ENCODE peak calls at places on chromosomes 7 and 10, in nine cellular contexts. B is central memory CD8-positive, alpha-beta T cell; M is pancreas; C is CD8-positive, alpha-beta T cell; T is PC-3; R is right lobe of liver; A is upper lobe of right lung; E is activated B cell treated with CpG ODN at 0.5 μM for 24 hours; D is activated naive CD8-positive, alpha-beta T cell treated with anti-CD3 and anti-CD28 coated beads, Interleukin-2, amount 10 ng/mL, durations not matched to agents 7 days and 5 days. L is an unnamed sample.

GRCh38 chr7:12481722-12482121 is 78.1 kb upstream of the VWDE start:
- ATAC-seq in B (no peak), M (no peak), C (no peak), T (no peak), R (no peak), A (no peak), E (no peak), D (peak), L (no peak)

GRCh38 chr10:69939481-69939880 is 113.2 kb upstream of the MACROH2A2 start:
- ATAC-seq in B (no peak), M (no peak), C (no peak), T (no peak), R (no peak), A (no peak), E (no peak), D (no peak), L (no peak)

GRCh38 chr10:102773986-102774385 is 30.2 kb downstream of the WBP1L start:
- ATAC-seq in B (no peak), M (no peak), C (peak), T (no peak), R (no peak), A (peak), E (peak), D (peak), L (no peak)

GRCh38 chr10:30840386-30841074 is 191.1 kb downstream of the ZNF438 start:
- ATAC-seq in B (no peak), M (no peak), C (no peak), T (no peak), R (no peak), A (no peak), E (no peak), D (no peak), L (no peak)

GRCh38 chr7:136874393-136875032 is 6.1 kb downstream of the CHRM2 start:
- ATAC-seq in B (no peak), M (no peak), C (no peak), T (peak), R (no peak), A (peak), E (no peak), D (no peak), L (no peak)

GRCh38 chr10:74244097-74244685 is 93.2 kb downstream of the ADK start:
- ATAC-seq in B (no peak), M (no peak), C (no peak), T (peak), R (no peak), A (no peak), E (no peak), D (no peak), L (no peak)

GRCh38 chr7:13737563-13737962 is 251.9 kb downstream of the ETV1 start:
- ATAC-seq in B (no peak), M (no peak), C (no peak), T (no peak), R (no peak), A (peak), E (no peak), D (no peak), L (no peak)

GRCh38 chr7:155743197-155743596 is 69.1 kb downstream of the SHH start:
- ATAC-seq in B (no peak), M (no peak), C (no peak), T (no peak), R (no peak), A (no peak), E (no peak), D (no peak), L (no peak)

GRCh38 chr10:92839191-92840085 is 8.9 kb upstream of the EXOC6 start:
- ATAC-seq in B (no peak), M (peak), C (no peak), T (no peak), R (peak), A (peak), E (no peak), D (peak), L (no peak)

GRCh38 chr10:127123626-127124025 is 72.8 kb downstream of the INSYN2A start:
- ATAC-seq in B (no peak), M (no peak), C (no peak), T (no peak), R (no peak), A (no peak), E (no peak), D (no peak), L (no peak)

GRCh38 chr7:121376982-121377381 is 19.1 kb downstream of the FAM3C start:
- ATAC-seq in B (no peak), M (no peak), C (no peak), T (no peak), R (no peak), A (no peak), E (peak), D (no peak), L (no peak)

GRCh38 chr7:44097064-44097932 is 6.8 kb upstream of the AEBP1 start:
- ATAC-seq in B (no peak), M (no peak), C (no peak), T (no peak), R (no peak), A (no peak), E (peak), D (peak), L (peak)

GRCh38 chr7:127415060-127415742 is 22.7 kb upstream of the ZNF800 start:
- ATAC-seq in B (no peak), M (no peak), C (no peak), T (no peak), R (no peak), A (no peak), E (peak), D (no peak), L (no peak)

GRCh38 chr7:17546206-17546998 is 247.9 kb downstream of the AHR start:
- ATAC-seq in B (no peak), M (peak), C (no peak), T (no peak), R (peak), A (peak), E (no peak), D (no peak), L (no peak)

GRCh38 chr7:117582219-117582704 is 102.4 kb downstream of the CFTR start:
- ATAC-seq in B (no peak), M (peak), C (no peak), T (no peak), R (peak), A (peak), E (no peak), D (no peak), L (no peak)

L was measured in stimulated activated memory B cell treated with anti-CD40 and anti-IgM and Interleukin-4, amounts not matched to agents 10 μg/mL and 1 μg/mL and 100 μg/mL, for 72 hours.